ENCODE peak calls at places on chromosome 15, in eight cellular contexts. D is lung microvascular endothelial cell, Z is Peyer's patch, X is RPMI8226, J is putamen, T is GM10248, V is GDM1, Q is ovary. F is an unnamed sample.

GRCh38 chr15:64503197-64503596 is 42.8 kb downstream of the ZNF609 start:
- DNase-seq in Q (no peak), D (peak; percentile 6), V (no peak), X (no peak), Z (no peak), J (peak; percentile 47), T (no peak), F (no peak)

GRCh38 chr15:42021593-42021992 is 751 bp upstream of the PLA2G4E start:
- DNase-seq in T (no peak), Q (no peak), V (no peak), J (no peak), D (no peak), Z (no peak), X (no peak), F (no peak)

GRCh38 chr15:73959012-73959581 is 32.8 kb downstream of the LOXL1 start:
- DNase-seq in V (peak; percentile 43), D (no peak), Z (no peak), T (no peak), X (peak; percentile 90), J (no peak), Q (peak; percentile 3), F (peak; percentile 35)

GRCh38 chr15:57731543-57732103 is 25.1 kb downstream of the POLR2M start:
- DNase-seq in X (no peak), J (no peak), Q (no peak), V (no peak), Z (no peak), D (no peak), T (no peak), F (no peak)

GRCh38 chr15:83904107-83904720 is 250.3 kb downstream of the ADAMTSL3 start:
- DNase-seq in X (no peak), Z (no peak), D (peak; percentile 17), V (no peak), Q (peak; percentile 30), T (no peak), J (no peak), F (no peak)

GRCh38 chr15:70474682-70475438 is 288.5 kb downstream of the UACA start:
- DNase-seq in T (no peak), J (no peak), D (peak; percentile 86), V (peak; percentile 81), Z (no peak), Q (no peak), X (peak; percentile 58), F (no peak)

GRCh38 chr15:63042879-63043340 is 363 bp downstream of the TPM1 start:
- DNase-seq in Q (no peak), Z (no peak), T (no peak), V (no peak), X (no peak), D (peak; percentile 42), J (no peak), F (no peak)

GRCh38 chr15:92159481-92159880 is 234.2 kb upstream of the ST8SIA2 start:
- DNase-seq in X (no peak), T (no peak), D (no peak), V (no peak), Q (no peak), J (no peak), Z (no peak), F (no peak)

GRCh38 chr15:70566047-70566835 is 197.1 kb downstream of the UACA start:
- DNase-seq in X (no peak), D (peak; percentile 39), Z (no peak), J (no peak), Q (no peak), T (no peak), V (peak; percentile 74), F (no peak)

GRCh38 chr15:83571820-83572707 is 81.9 kb upstream of the ADAMTSL3 start:
- DNase-seq in Z (no peak), T (peak; percentile 34), Q (no peak), J (peak; percentile 88), V (no peak), X (peak; percentile 12), D (peak; percentile 43), F (peak; percentile 10)

GRCh38 chr15:57866149-57866736 is 159.7 kb downstream of the POLR2M start:
- DNase-seq in X (peak; percentile 75), J (no peak), D (peak; percentile 82), Q (peak; percentile 30), V (peak; percentile 12), Z (peak; percentile 81), T (peak; percentile 45), F (peak; percentile 61)

GRCh38 chr15:67917037-67917436 is 77.2 kb upstream of the RNU6-1 start:
- DNase-seq in D (no peak), Q (no peak), Z (no peak), T (no peak), V (no peak), J (no peak), X (no peak), F (no peak)

GRCh38 chr15:55743615-55743978 is 645 bp upstream of the PRTG start:
- DNase-seq in Z (no peak), X (no peak), V (no peak), D (no peak), T (peak; percentile 23), Q (no peak), J (no peak), F (no peak)

GRCh38 chr15:76988874-76989780 is 5.8 kb upstream of the PSTPIP1 start:
- DNase-seq in T (no peak), X (no peak), Q (no peak), J (no peak), V (peak; percentile 30), Z (peak; percentile 46), D (no peak), F (peak; percentile 39)

GRCh38 chr15:52338891-52339290 is 43.3 kb upstream of the MYO5C start:
- DNase-seq in X (no peak), Z (no peak), Q (no peak), T (no peak), V (no peak), D (no peak), J (peak; percentile 67), F (no peak)

GRCh38 chr15:27249046-27249722 is 278.2 kb downstream of the GABRG3 start:
- DNase-seq in Q (no peak), Z (no peak), X (no peak), D (no peak), T (no peak), J (no peak), V (no peak), F (no peak)

GRCh38 chr15:53917109-53917508 is 61.1 kb upstream of the UNC13C start:
- DNase-seq in V (no peak), D (no peak), T (no peak), Z (no peak), J (no peak), X (peak; percentile 24), Q (no peak), F (no peak)